ENCODE peak calls at places on chromosome 15, in eight cellular contexts. O is heart right ventricle, J is sigmoid colon, C is adrenal gland, F is lung, S is SK-N-SH, R is stomach, T is brain microvascular endothelial cell. G is an unnamed sample.

GRCh38 chr15:52011711-52012144 is 7.3 kb upstream of the MAPK6 start:
- DNase-seq in O (no peak), J (no peak), C (no peak), F (no peak), S (no peak), R (no peak), T (no peak), G (no peak)

GRCh38 chr15:46309914-46310313 is 675.1 kb downstream of the SQOR start:
- DNase-seq in O (no peak), J (no peak), C (no peak), F (no peak), S (no peak), R (no peak), T (no peak), G (no peak)

GRCh38 chr15:22850055-22850454 is 11.6 kb downstream of the NIPA2 start:
- DNase-seq in O (no peak), J (no peak), C (no peak), F (no peak), S (no peak), R (no peak), T (peak; percentile 32), G (no peak)

GRCh38 chr15:35349916-35350315 is 196.0 kb downstream of the DPH6 start:
- DNase-seq in O (no peak), J (no peak), C (no peak), F (no peak), S (no peak), R (no peak), T (no peak), G (peak; percentile 25)

GRCh38 chr15:74410502-74410901 is 23.3 kb downstream of the SEMA7A start:
- DNase-seq in O (no peak), J (no peak), C (no peak), F (no peak), S (no peak), R (no peak), T (no peak), G (no peak)

GRCh38 chr15:37856109-37856508 is 78.3 kb upstream of the TMCO5A start:
- DNase-seq in O (no peak), J (no peak), C (no peak), F (no peak), S (no peak), R (no peak), T (no peak), G (no peak)

GRCh38 chr15:38547255-38547997 is 17.2 kb downstream of the RASGRP1 start:
- DNase-seq in O (no peak), J (no peak), C (no peak), F (no peak), S (no peak), R (no peak), T (peak; percentile 20), G (no peak)

GRCh38 chr15:56243117-56243773 is 434 bp downstream of the RFX7 start:
- DNase-seq in O (peak; percentile 50), J (peak; percentile 68), C (peak; percentile 66), F (peak; percentile 35), S (peak; percentile 79), R (peak; percentile 31), T (no peak), G (no peak)

GRCh38 chr15:25469377-25469776 is 30.6 kb upstream of the UBE3A start:
- DNase-seq in O (no peak), J (no peak), C (peak; percentile 42), F (no peak), S (no peak), R (no peak), T (no peak), G (no peak)

GRCh38 chr15:82833283-82833682 is 23.9 kb downstream of the WHAMM start:
- DNase-seq in O (no peak), J (no peak), C (no peak), F (no peak), S (no peak), R (no peak), T (no peak), G (no peak)

GRCh38 chr15:61228025-61228901 is 839 bp downstream of the RORA start:
- DNase-seq in O (peak; percentile 26), J (peak; percentile 66), C (peak; percentile 19), F (no peak), S (peak; percentile 60), R (no peak), T (no peak), G (no peak)

GRCh38 chr15:93235926-93236781 is 147.1 kb upstream of the RGMA start:
- DNase-seq in O (no peak), J (peak; percentile 82), C (peak; percentile 45), F (peak; percentile 60), S (no peak), R (peak; percentile 34), T (no peak), G (no peak)

GRCh38 chr15:67085818-67086649 is 20.6 kb downstream of the SMAD3 start:
- DNase-seq in O (no peak), J (no peak), C (no peak), F (no peak), S (no peak), R (no peak), T (no peak), G (peak; percentile 70)

GRCh38 chr15:68318008-68318835 is 40.7 kb downstream of the FEM1B start:
- DNase-seq in O (no peak), J (no peak), C (no peak), F (no peak), S (no peak), R (no peak), T (no peak), G (no peak)
- H3K36me3 ChIP-seq in O (no peaks in the 10 kb centered on the region), J (no peaks in the 10 kb centered on the region), C (no peaks in the 10 kb centered on the region), F (no peaks in the 10 kb centered on the region), S (no peaks in the 10 kb centered on the region), R (no peaks in the 10 kb centered on the region), T (peaks cover 73% of the 10 kb centered on the region), G (peaks cover 1% of the 10 kb centered on the region)

GRCh38 chr15:43928152-43928551 is 101.3 kb downstream of the WDR76 start:
- DNase-seq in O (no peak), J (no peak), C (no peak), F (no peak), S (no peak), R (no peak), T (no peak), G (no peak)
- H3K4me3 ChIP-seq in O (no peak overlapping the region), J (no peak overlapping the region), C (no peak overlapping the region), F (no peak overlapping the region), S (no peak overlapping the region), R (no peak overlapping the region), T (no peak overlapping the region), G (no peak overlapping the region)

GRCh38 chr15:100972975-100973350 is 53.8 kb downstream of the LRRK1 start:
- DNase-seq in O (no peak), J (no peak), C (no peak), F (no peak), S (no peak), R (no peak), T (no peak), G (no peak)

GRCh38 chr15:100975043-100975442 is 55.9 kb downstream of the LRRK1 start:
- DNase-seq in O (no peak), J (no peak), C (no peak), F (no peak), S (no peak), R (no peak), T (no peak), G (no peak)

GRCh38 chr15:100968043-100968966 is 49.1 kb downstream of the LRRK1 start:
- DNase-seq in O (no peak), J (no peak), C (no peak), F (no peak), S (no peak), R (no peak), T (peak; percentile 72), G (no peak)

GRCh38 chr15:100973351-100974034 is 54.3 kb downstream of the LRRK1 start:
- DNase-seq in O (no peak), J (no peak), C (no peak), F (no peak), S (peak; percentile 87), R (no peak), T (no peak), G (no peak)
- TF ChIP-seq CTCF in O (no peak), J (no peak), C (no peak), F (no peak), S (no peak), R (no peak), T (no peak), G (no peak)

GRCh38 chr15:78893538-78893937 is 20.8 kb downstream of the MORF4L1 start:
- DNase-seq in O (no peak), J (no peak), C (no peak), F (no peak), S (no peak), R (no peak), T (no peak), G (no peak)

GRCh38 chr15:78895411-78895810 is 22.7 kb downstream of the MORF4L1 start:
- DNase-seq in O (no peak), J (no peak), C (no peak), F (no peak), S (no peak), R (no peak), T (no peak), G (no peak)

GRCh38 chr15:78898540-78898939 is 25.9 kb downstream of the MORF4L1 start:
- DNase-seq in O (no peak), J (no peak), C (no peak), F (no peak), S (no peak), R (no peak), T (no peak), G (no peak)
- H3K36me3 ChIP-seq in O (peaks cover 100% of the 10 kb centered on the region), J (peaks cover 44% of the 10 kb centered on the region), C (peaks cover 98% of the 10 kb centered on the region), F (peaks cover 29% of the 10 kb centered on the region), S (peaks cover 88% of the 10 kb centered on the region), R (peaks cover 76% of the 10 kb centered on the region), T (peaks cover 90% of the 10 kb centered on the region), G (peaks cover 11% of the 10 kb centered on the region)

G was measured in BJ.